ENCODE peak calls at places on chromosomes 7 and 10, in seven cellular contexts. P, Y, B, A, Q, S and J are unnamed samples.

GRCh38 chr10:11499425-11500071 is 111.9 kb downstream of the USP6NL start:
- DNase-seq in P (no peak), Y (no peak), B (no peak), A (no peak), Q (no peak), S (no peak), J (no peak)

GRCh38 chr10:33799281-33799943 is 464.9 kb upstream of the NRP1 start:
- DNase-seq in P (no peak), Y (peak; percentile 8), B (no peak), A (no peak), Q (peak; percentile 77), S (peak; percentile 19), J (no peak)

GRCh38 chr10:100014129-100014762 is 4.5 kb upstream of the DNMBP start:
- DNase-seq in P (no peak), Y (no peak), B (no peak), A (no peak), Q (no peak), S (no peak), J (no peak)

GRCh38 chr7:11416641-11417040 is 415.4 kb downstream of the THSD7A start:
- DNase-seq in P (no peak), Y (no peak), B (no peak), A (no peak), Q (no peak), S (no peak), J (no peak)

GRCh38 chr10:31819393-31819820 is 109.2 kb downstream of the ARHGAP12 start:
- DNase-seq in P (no peak), Y (no peak), B (no peak), A (no peak), Q (peak; percentile 83), S (peak; percentile 81), J (no peak)

GRCh38 chr10:98295401-98295811 is 27.4 kb upstream of the LOXL4 start:
- DNase-seq in P (no peak), Y (no peak), B (no peak), A (no peak), Q (no peak), S (no peak), J (no peak)

GRCh38 chr7:41994746-41995110 is 242.3 kb downstream of the GLI3 start:
- DNase-seq in P (no peak), Y (no peak), B (no peak), A (no peak), Q (peak; percentile 41), S (peak; percentile 78), J (no peak)

GRCh38 chr7:115008465-115009114 is 86.7 kb downstream of the MDFIC start:
- DNase-seq in P (no peak), Y (peak; percentile 84), B (no peak), A (no peak), Q (no peak), S (peak; percentile 36), J (no peak)

GRCh38 chr10:63819753-63820347 is 298.6 kb downstream of the REEP3 start:
- DNase-seq in P (peak; percentile 46), Y (peak; percentile 82), B (peak; percentile 11), A (no peak), Q (peak; percentile 69), S (peak; percentile 40), J (peak; percentile 58)

GRCh38 chr10:101287922-101288638 is 58.8 kb upstream of the LBX1 start:
- DNase-seq in P (no peak), Y (no peak), B (peak; percentile 78), A (no peak), Q (peak; percentile 44), S (no peak), J (no peak)

GRCh38 chr7:25726180-25726579 is 425.8 kb upstream of the NFE2L3 start:
- DNase-seq in P (no peak), Y (no peak), B (peak; percentile 75), A (no peak), Q (no peak), S (no peak), J (no peak)

GRCh38 chr10:22335204-22335956 is 9.9 kb upstream of the SPAG6 start:
- DNase-seq in P (no peak), Y (no peak), B (no peak), A (peak; percentile 90), Q (peak; percentile 62), S (no peak), J (no peak)

GRCh38 chr7:27046854-27047549 is 48.8 kb downstream of the HOXA1 start:
- DNase-seq in P (no peak), Y (no peak), B (no peak), A (no peak), Q (peak; percentile 80), S (no peak), J (no peak)

GRCh38 chr10:104642311-104643022 is 1.4 kb downstream of the SORCS3 start:
- DNase-seq in P (peak; percentile 15), Y (peak; percentile 14), B (peak; percentile 67), A (no peak), Q (peak; percentile 20), S (no peak), J (peak; percentile 29)

GRCh38 chr10:23373156-23373555 is 28.6 kb upstream of the C10orf67 start:
- DNase-seq in P (no peak), Y (no peak), B (no peak), A (no peak), Q (peak; percentile 6), S (no peak), J (no peak)

GRCh38 chr7:155279787-155280445 is 17.8 kb upstream of the INSIG1 start:
- DNase-seq in P (no peak), Y (no peak), B (no peak), A (no peak), Q (no peak), S (no peak), J (no peak)